ENCODE peak calls at places on chromosomes 5 and 9, in six cellular contexts. N is left ventricle myocardium inferior; Q is brain microvascular endothelial cell; O is retinal pigment epithelial cell; E is CD4-positive, alpha-beta memory T cell; M is WERI-Rb-1. K is an unnamed sample.

GRCh38 chr9:91963711-91964240 is 13.7 kb upstream of the ROR2 start:
- DNase-seq in M (no peak), Q (no peak), E (no peak), N (no peak), O (no peak), K (no peak)

GRCh38 chr5:127358782-127359181 is 68.2 kb downstream of the MEGF10 start:
- DNase-seq in O (peak; percentile 35), M (no peak), N (no peak), Q (peak; percentile 6), E (no peak), K (no peak)

GRCh38 chr5:130337179-130337888 is 433.1 kb downstream of the CHSY3 start:
- DNase-seq in O (peak; percentile 48), M (no peak), N (no peak), E (no peak), Q (peak; percentile 75), K (peak; percentile 29)

GRCh38 chr9:34992376-34992951 is 2.9 kb downstream of the DNAJB5 start:
- DNase-seq in M (peak; percentile 34), N (peak; percentile 62), O (peak; percentile 91), E (peak; percentile 61), Q (peak; percentile 82), K (peak; percentile 77)

GRCh38 chr9:95091574-95091970 is 225.9 kb downstream of the FANCC start:
- DNase-seq in M (no peak), N (no peak), E (no peak), O (no peak), Q (peak; percentile 84), K (peak; percentile 86)

GRCh38 chr5:73998496-73998895 is 372.5 kb downstream of the ARHGEF28 start:
- DNase-seq in Q (peak; percentile 38), M (no peak), O (no peak), E (no peak), N (no peak), K (peak; percentile 4)

GRCh38 chr5:6758201-6758600 is 45.0 kb downstream of the TENT4A start:
- DNase-seq in N (no peak), O (no peak), M (peak; percentile 36), Q (no peak), E (no peak), K (no peak)

GRCh38 chr5:178569485-178569884 is 20.7 kb downstream of the COL23A1 start:
- DNase-seq in Q (peak; percentile 24), N (no peak), O (no peak), E (no peak), M (no peak), K (no peak)

GRCh38 chr9:126957687-126958053 is 43.1 kb downstream of the RALGPS1 start:
- DNase-seq in N (no peak), Q (peak; percentile 19), M (peak; percentile 33), E (no peak), O (peak; percentile 77), K (no peak)

DNA sequence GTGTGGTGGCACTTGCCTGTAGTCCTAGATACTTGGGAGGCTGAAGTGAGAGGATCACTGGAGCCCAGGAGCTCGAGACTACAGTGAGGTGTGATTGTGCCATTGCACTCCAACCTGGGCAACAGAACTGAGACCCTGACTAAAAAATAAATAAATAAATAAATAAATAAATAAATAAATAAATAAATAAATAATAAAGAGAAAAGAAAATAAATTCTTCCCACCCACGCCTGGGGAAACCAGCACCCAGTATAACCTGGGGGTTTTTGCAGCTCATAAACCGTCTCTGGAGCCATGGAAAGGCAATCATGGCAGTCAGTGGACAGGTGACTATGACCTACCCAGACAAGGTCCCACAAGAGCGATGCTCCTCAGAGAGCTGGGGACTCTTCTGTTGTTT is 7.9 kb downstream of the WNT8A start:
- DNase-seq in E (no peak), Q (no peak), N (no peak), M (no peak), O (no peak), K (no peak)
- H3K4me3 ChIP-seq in E (no peak overlapping the region), Q (no peak overlapping the region), N (no peak overlapping the region), M (no peak overlapping the region), O (no peak overlapping the region), K (no peak overlapping the region)

GRCh38 chr5:111757582-111758283 is 739 bp upstream of the NREP start:
- DNase-seq in E (peak; percentile 77), O (no peak), N (peak; percentile 97), Q (peak; percentile 93), M (peak; percentile 90), K (no peak)

GRCh38 chr5:111756701-111757581 is at the start of gene NREP:
- DNase-seq in Q (peak; percentile 97), O (peak; percentile 91), E (peak; percentile 70), M (peak; percentile 88), N (peak; percentile 93), K (peak; percentile 89)

GRCh38 chr5:111754190-111754589 is 2.8 kb downstream of the NREP start:
- DNase-seq in N (no peak), Q (no peak), E (no peak), M (no peak), O (no peak), K (no peak)

GRCh38 chr5:111755264-111755941 is 1.6 kb downstream of the NREP start:
- DNase-seq in Q (no peak), N (no peak), O (no peak), E (no peak), M (no peak), K (no peak)

GRCh38 chr5:111755942-111756353 is 1.0 kb downstream of the NREP start:
- DNase-seq in Q (no peak), M (no peak), E (no peak), O (no peak), N (no peak), K (no peak)
- H3K4me3 ChIP-seq in Q (peak overlapping the region; percentile 84), M (peak overlapping the region; percentile 100), E (no peak overlapping the region), O (peak overlapping the region; percentile 91), N (peak overlapping the region; percentile 80), K (peak overlapping the region; percentile 61)

DNA sequence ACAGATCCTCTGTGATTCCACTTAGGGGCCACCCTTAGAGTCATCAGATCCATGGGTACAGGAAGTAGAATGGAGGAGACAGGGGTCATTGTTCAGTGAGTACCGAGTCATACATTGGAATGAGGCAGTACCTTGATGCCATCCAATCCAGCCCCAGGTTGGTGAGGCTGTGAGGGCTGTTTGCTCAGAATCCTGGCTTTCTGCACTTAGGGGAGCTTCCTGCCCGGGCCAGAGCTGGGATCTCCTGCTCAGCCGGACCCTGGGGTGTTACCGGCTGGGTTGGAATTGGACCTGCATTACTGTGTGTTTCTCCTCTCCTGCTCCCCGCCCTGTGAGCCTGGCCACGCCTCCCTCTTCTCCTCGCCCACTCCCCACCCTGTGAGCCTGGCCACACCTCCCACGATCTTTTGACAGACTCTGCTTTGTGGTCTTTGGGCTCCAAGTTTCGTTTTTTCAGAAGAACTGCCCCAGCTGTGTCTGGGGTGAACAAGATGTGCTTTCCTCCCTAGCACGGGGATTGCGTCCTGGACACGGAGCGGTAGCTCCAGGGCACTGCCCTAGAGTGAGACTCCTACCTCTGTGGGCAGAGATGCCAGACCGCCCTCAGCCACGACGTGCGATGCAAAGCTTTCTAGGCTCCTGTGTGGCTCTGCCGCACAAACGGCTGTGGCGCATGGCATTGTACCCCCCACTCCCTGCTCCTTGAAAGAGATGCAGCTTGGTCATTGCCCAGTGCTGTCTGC is 15.4 kb downstream of the TRAF2 start:
- DNase-seq in O (no peak), N (no peak), M (no peak), Q (peak; percentile 12), E (peak; percentile 90), K (peak; percentile 68)
- H3K4me3 ChIP-seq in O (no peak overlapping the region), N (peak overlapping the region; percentile 33), M (no peak overlapping the region), Q (peak overlapping the region; percentile 5), E (peak overlapping the region; percentile 13), K (no peak overlapping the region)

DNA sequence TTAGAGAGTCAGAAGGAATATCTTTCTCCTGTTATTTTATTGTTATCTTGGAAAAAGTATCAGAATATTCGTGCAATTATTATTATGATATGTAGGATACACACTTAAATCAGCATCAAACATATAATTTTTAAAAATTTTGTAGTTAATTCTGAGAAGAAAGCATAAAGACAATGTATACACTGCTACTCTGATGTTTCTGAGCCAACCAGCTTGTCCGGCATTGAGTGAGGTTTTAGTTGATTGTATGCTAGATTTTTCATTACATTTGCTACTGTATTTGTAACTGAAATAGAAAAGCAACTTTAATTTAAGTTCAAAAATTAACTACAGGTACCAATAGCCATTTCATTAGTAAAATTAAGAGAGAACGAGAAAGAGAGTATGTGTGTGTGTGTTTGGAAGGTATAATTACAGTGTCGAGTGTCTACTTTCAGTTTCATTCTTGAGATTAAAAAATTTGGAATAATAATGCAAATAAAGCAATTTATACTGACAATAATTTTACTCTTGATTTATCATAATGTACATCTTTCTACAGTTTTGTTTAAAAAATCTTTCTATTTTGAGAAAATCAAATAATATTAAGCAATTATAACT is 160.4 kb upstream of the CDH12 start:
- DNase-seq in Q (no peak), E (no peak), N (no peak), M (no peak), O (no peak), K (no peak)
- H3K4me3 ChIP-seq in Q (no peak overlapping the region), E (no peak overlapping the region), N (peak overlapping the region; percentile 42), M (no peak overlapping the region), O (no peak overlapping the region), K (no peak overlapping the region)

DNA sequence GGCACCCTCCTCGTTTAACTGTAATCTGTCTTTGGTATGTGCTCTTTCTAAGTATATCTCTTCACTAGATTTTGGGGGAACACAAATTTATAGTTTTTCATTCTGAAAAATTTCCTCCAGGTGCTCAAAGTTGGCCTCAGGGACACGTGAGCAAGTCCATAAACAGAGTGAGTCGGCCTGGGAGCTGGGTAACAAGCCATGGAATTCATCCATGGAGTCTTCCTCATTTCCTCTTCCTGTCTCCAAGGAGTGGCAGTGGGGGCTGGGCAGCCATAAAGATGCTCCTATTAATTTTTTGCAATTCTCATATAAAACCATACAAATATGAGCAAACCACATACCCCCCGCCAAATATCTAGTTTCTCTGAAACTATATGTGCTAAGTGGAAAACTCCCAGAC is 136.6 kb upstream of the OTULINL start:
- DNase-seq in O (no peak), M (no peak), N (no peak), E (no peak), Q (peak; percentile 39), K (no peak)
- H3K4me3 ChIP-seq in O (no peak overlapping the region), M (no peak overlapping the region), N (peak overlapping the region; percentile 20), E (no peak overlapping the region), Q (peak overlapping the region; percentile 82), K (no peak overlapping the region)